ENCODE peak calls at places on chromosomes 5 and 9, in seven cellular contexts. I is pancreas; H is fibroblast of the conjunctiva; X is HCT116; C is activated T-helper 1 cell treated with anti-CD3 and anti-CD28 coated beads, Interleukin-2, amount 50 U/mL, for 16 hours; O is CD8-positive, alpha-beta T cell; P is fibroblast of gingiva. L is an unnamed sample.

GRCh38 chr9:127700140-127700539 is 6.6 kb upstream of the CFAP157 start:
- DNase-seq in O (no peak), X (no peak), C (no peak), H (no peak), P (no peak), I (no peak), L (no peak)

GRCh38 chr5:157924931-157925729 is 66.2 kb upstream of the CLINT1 start:
- DNase-seq in H (no peak), I (no peak), P (no peak), X (no peak), C (no peak), O (no peak), L (no peak)

GRCh38 chr5:16548115-16548514 is 68.7 kb downstream of the RETREG1 start:
- DNase-seq in C (no peak), P (no peak), O (no peak), H (no peak), I (no peak), X (no peak), L (no peak)

GRCh38 chr5:142717582-142718215 is 31.8 kb upstream of the FGF1 start:
- DNase-seq in I (no peak), H (peak; percentile 75), O (no peak), P (peak; percentile 67), C (no peak), X (no peak), L (no peak)

GRCh38 chr5:10354048-10354872 is 765 bp downstream of the MARCHF6 start:
- DNase-seq in O (peak; percentile 44), C (peak; percentile 30), P (peak; percentile 35), I (no peak), X (no peak), H (no peak), L (peak; percentile 65)

GRCh38 chr5:171857537-171857936 is 71.9 kb downstream of the SMIM23 start:
- DNase-seq in I (no peak), H (no peak), X (no peak), C (no peak), O (no peak), P (no peak), L (no peak)

GRCh38 chr5:34598177-34598794 is 57.8 kb upstream of the RAI14 start:
- DNase-seq in I (no peak), O (no peak), H (peak; percentile 68), X (peak; percentile 35), P (peak; percentile 75), C (no peak), L (no peak)

GRCh38 chr9:137702615-137703379 is 84.0 kb downstream of the EHMT1 start:
- DNase-seq in I (no peak), C (no peak), X (no peak), P (no peak), O (no peak), H (no peak), L (no peak)

GRCh38 chr9:127724012-127724411 is 8.1 kb downstream of the TTC16 start:
- DNase-seq in I (no peak), H (no peak), X (no peak), C (no peak), P (no peak), O (no peak), L (no peak)

GRCh38 chr5:149654893-149655505 is 73.7 kb downstream of the ARHGEF37 start:
- DNase-seq in C (no peak), O (no peak), H (no peak), X (no peak), P (no peak), I (no peak), L (no peak)

GRCh38 chr9:130990362-130991226 is 18.4 kb upstream of the LAMC3 start:
- DNase-seq in X (no peak), O (no peak), H (no peak), C (no peak), I (no peak), P (no peak), L (no peak)

L was measured in B cell.